ENCODE peak calls at places on chromosomes 1 and 21, in six cellular contexts. R is H9, K is A549, U is HCT116, Z is cardiac muscle cell, S is heart left ventricle. L is an unnamed sample. For H3K4me1, the result is how much of the 10 kb centered on the place peaks cover.

GRCh38 chr1:152461544-152461943 is 47.5 kb upstream of the CRNN start:
- DNase-seq in R (no peak), K (peak), U (peak), Z (no peak), S (peak), L (no peak)

GRCh38 chr1:34166191-34167090 is 1.4 kb upstream of the CSMD2 start:
- DNase-seq in R (peak), K (no peak), U (no peak), Z (no peak), S (no peak), L (no peak)

GRCh38 chr21:16842716-16843115 is 670.1 kb upstream of the CXADR start:
- DNase-seq in R (no peak), K (no peak), U (no peak), Z (no peak), S (no peak), L (no peak)

GRCh38 chr1:90717665-90718410 is 736 bp upstream of the BARHL2 start:
- DNase-seq in R (peak), K (no peak), U (no peak), Z (peak), S (no peak), L (no peak)

GRCh38 chr1:223264983-223265663 is 98.9 kb downstream of the SUSD4 start:
- DNase-seq in R (no peak), K (no peak), U (no peak), Z (no peak), S (no peak), L (no peak)

GRCh38 chr21:14985306-14985705 is 79.5 kb downstream of the NRIP1 start:
- DNase-seq in R (no peak), K (no peak), U (no peak), Z (no peak), S (no peak), L (no peak)

GRCh38 chr1:24107462-24108225 is 4.3 kb downstream of the MYOM3 start:
- DNase-seq in R (no peak), K (peak), U (peak), Z (no peak), S (no peak), L (no peak)

GRCh38 chr1:24142546-24143431 is at the start of gene IL22RA1:
- DNase-seq in R (no peak), K (peak), U (peak), Z (no peak), S (peak), L (peak)

GRCh38 chr1:54487571-54488050 is 60.4 kb upstream of the ACOT11 start:
- DNase-seq in R (peak), K (no peak), U (no peak), Z (no peak), S (peak), L (no peak)

GRCh38 chr21:44949161-44950015 is 9.6 kb downstream of the SLX9 start:
- DNase-seq in R (peak), K (peak), U (peak), Z (peak), S (peak), L (peak)

GRCh38 chr1:152656459-152656858 is 6.7 kb upstream of the LCE2D start:
- DNase-seq in R (no peak), K (no peak), U (no peak), Z (no peak), S (no peak), L (no peak)

GRCh38 chr1:161351482-161351881 is 16.2 kb downstream of the CFAP126 start:
- DNase-seq in R (no peak), K (no peak), U (no peak), Z (no peak), S (no peak), L (no peak)

GRCh38 chr1:52697795-52698674 is at the start of gene COA7:
- DNase-seq in R (peak), K (peak), U (peak), Z (peak), S (peak), L (peak)

GRCh38 chr1:154669464-154670282 is 61.7 kb upstream of the ADAR start:
- DNase-seq in R (peak), K (peak), U (peak), Z (peak), S (peak), L (peak)

GRCh38 chr1:55211909-55212308 is 3.3 kb downstream of the USP24 start:
- DNase-seq in R (no peak), K (no peak), U (no peak), Z (no peak), S (no peak), L (no peak)

GRCh38 chr1:244862354-244862698 is 2.0 kb downstream of the HNRNPU start:
- DNase-seq in R (no peak), K (peak), U (no peak), Z (no peak), S (no peak), L (no peak)

GRCh38 chr1:75614455-75615379 is 3.8 kb upstream of the SLC44A5 start:
- DNase-seq in R (peak), K (peak), U (peak), Z (peak), S (peak), L (peak)

GRCh38 chr1:234666206-234666605 is 56.2 kb upstream of the IRF2BP2 start:
- DNase-seq in R (no peak), K (no peak), U (no peak), Z (no peak), S (no peak), L (no peak)

GRCh38 chr1:32539584-32540571 is 651 bp downstream of the ZBTB8A start:
- DNase-seq in R (peak), K (peak), U (no peak), Z (peak), S (peak), L (no peak)

GRCh38 chr1:24364975-24365678 is 46.0 kb downstream of the GRHL3 start:
- DNase-seq in R (no peak), K (peak), U (peak), Z (no peak), S (no peak), L (no peak)

GRCh38 chr1:38558055-38558454 is 301.5 kb downstream of the RRAGC start:
- DNase-seq in R (peak), K (no peak), U (no peak), Z (no peak), S (no peak), L (no peak)

GRCh38 chr1:204828352-204828850 is 42.3 kb upstream of the NFASC start:
- DNase-seq in R (peak), K (peak), U (no peak), Z (peak), S (peak), L (peak)

GRCh38 chr1:149845416-149845815 is 54.0 kb upstream of the BOLA1 start:
- DNase-seq in R (peak), K (no peak), U (no peak), Z (peak), S (no peak), L (no peak)

GRCh38 chr1:186325239-186325638 is 49.8 kb downstream of the TPR start:
- DNase-seq in R (no peak), K (peak), U (peak), Z (no peak), S (no peak), L (no peak)

GRCh38 chr21:29384608-29385359 is 86.1 kb downstream of the BACH1 start:
- DNase-seq in R (no peak), K (no peak), U (no peak), Z (no peak), S (no peak), L (no peak)

GRCh38 chr1:237877628-237878027 is 13.1 kb downstream of the ZP4 start:
- DNase-seq in R (no peak), K (no peak), U (no peak), Z (no peak), S (no peak), L (no peak)

GRCh38 chr21:37071561-37072238 is 1.2 kb downstream of the PIGP start:
- DNase-seq in R (no peak), K (peak), U (no peak), Z (peak), S (peak), L (peak)

GRCh38 chr1:56934400-56935080 is 31.3 kb downstream of the C8B start:
- DNase-seq in R (no peak), K (no peak), U (no peak), Z (no peak), S (no peak), L (no peak)

GRCh38 chr1:208456487-208456886 is 212.3 kb upstream of the PLXNA2 start:
- DNase-seq in R (no peak), K (no peak), U (no peak), Z (no peak), S (no peak), L (no peak)

GRCh38 chr1:7298145-7298544 is 473.0 kb upstream of the VAMP3 start:
- DNase-seq in R (no peak), K (no peak), U (no peak), Z (no peak), S (no peak), L (no peak)

GRCh38 chr1:48405400-48405799 is 66.6 kb downstream of the SPATA6 start:
- DNase-seq in R (no peak), K (no peak), U (no peak), Z (no peak), S (no peak), L (no peak)

GRCh38 chr1:111732718-111733117 is 6.5 kb downstream of the INKA2 start:
- DNase-seq in R (no peak), K (no peak), U (no peak), Z (no peak), S (no peak), L (no peak)

GRCh38 chr1:16178596-16179497 is 23.0 kb upstream of the EPHA2 start:
- DNase-seq in R (no peak), K (peak), U (no peak), Z (no peak), S (no peak), L (no peak)

GRCh38 chr1:44946720-44947059 is 39.7 kb downstream of the EIF2B3 start:
- DNase-seq in R (no peak), K (no peak), U (no peak), Z (no peak), S (no peak), L (no peak)

GRCh38 chr1:54404939-54405880 is 984 bp downstream of the SSBP3 start:
- DNase-seq in R (no peak), K (no peak), U (no peak), Z (peak), S (peak), L (peak)

GRCh38 chr1:20343149-20343936 is 52.7 kb downstream of the VWA5B1 start:
- DNase-seq in R (peak), K (no peak), U (no peak), Z (peak), S (peak), L (peak)

GRCh38 chr1:52454779-52455178 is 50.4 kb downstream of the PRPF38A start:
- DNase-seq in R (peak), K (no peak), U (no peak), Z (no peak), S (no peak), L (no peak)

GRCh38 chr21:34983680-34984086 is 65.4 kb downstream of the RUNX1 start:
- DNase-seq in R (no peak), K (no peak), U (no peak), Z (no peak), S (no peak), L (no peak)

GRCh38 chr1:41892211-41892840 is 26.4 kb downstream of the HIVEP3 start:
- DNase-seq in R (no peak), K (no peak), U (no peak), Z (no peak), S (no peak), L (no peak)
- TF ChIP-seq CTCF in R (no peak), K (no peak), U (no peak), Z (no peak), S (no peak), L (no peak)

GRCh38 chr1:108059945-108060344 is 95.0 kb upstream of the VAV3 start:
- DNase-seq in R (no peak), K (no peak), U (no peak), Z (no peak), S (no peak), L (no peak)
- H3K4me1 ChIP-seq in R (under half), K (under half), U (under half), Z (under half), S (under half), L (under half)

DNA sequence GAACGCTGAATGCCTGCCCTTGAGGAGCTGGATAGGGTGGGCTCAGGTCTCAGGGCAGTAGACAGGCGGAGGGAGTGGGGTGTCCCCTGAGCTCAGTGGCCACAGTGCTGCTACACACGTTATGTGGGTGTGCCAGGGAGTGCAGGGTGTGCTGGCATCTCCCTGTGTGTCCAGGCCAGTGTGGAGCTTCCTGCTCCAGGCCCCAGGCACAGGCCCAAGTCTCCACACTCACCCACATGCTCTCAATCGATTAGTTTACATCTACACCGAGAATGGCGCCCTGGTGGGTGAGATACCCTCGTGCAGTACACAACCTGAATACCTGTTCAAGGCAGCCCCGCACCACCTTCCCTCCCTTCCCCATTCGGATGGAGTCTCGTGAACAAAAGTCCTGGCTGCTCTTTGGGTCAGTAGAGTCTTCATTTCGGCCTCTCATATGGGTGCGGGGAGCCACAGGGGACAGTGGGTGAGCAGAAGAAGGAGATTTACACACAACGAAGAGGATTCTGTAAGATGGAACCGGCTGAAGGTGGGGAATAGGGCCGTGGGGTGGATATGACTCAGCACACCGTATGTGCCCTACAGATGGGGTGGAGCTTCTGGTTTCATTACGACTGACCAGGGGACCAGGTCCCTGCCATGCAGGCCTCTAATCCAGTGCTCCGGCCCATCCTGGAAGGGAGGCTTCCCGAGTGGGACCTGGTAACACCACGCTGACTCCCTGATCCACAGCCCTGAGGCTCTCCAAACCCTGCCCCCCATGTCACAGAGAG is 93.3 kb downstream of the SPSB1 start:
- DNase-seq in R (no peak), K (no peak), U (no peak), Z (no peak), S (no peak), L (no peak)
- H3K27ac ChIP-seq in R (no peak), K (peak), U (no peak), Z (no peak), S (no peak), L (no peak)

DNA sequence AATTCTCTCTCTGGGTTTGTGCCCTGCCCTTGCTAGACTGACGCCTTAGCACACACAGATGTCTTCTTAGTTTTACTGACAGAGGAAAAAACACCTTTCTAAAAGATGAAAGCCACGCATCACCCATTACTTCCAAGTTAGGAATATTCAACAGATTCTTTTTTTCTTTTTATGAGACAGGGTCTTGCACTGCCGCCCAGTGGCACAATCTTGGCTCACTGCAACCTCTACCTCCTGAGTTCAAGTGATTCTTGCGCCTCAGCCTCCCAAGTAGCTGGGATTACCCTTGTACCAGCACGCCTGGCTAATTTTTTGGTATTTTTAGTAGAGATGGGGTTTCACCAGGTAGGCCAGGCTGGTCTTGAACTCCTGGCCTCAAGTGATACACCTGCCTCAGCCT is 169.2 kb downstream of the APP start:
- DNase-seq in R (no peak), K (no peak), U (no peak), Z (no peak), S (no peak), L (no peak)
- TF ChIP-seq CTCF in R (no peak), K (no peak), U (no peak), Z (no peak), S (no peak), L (peak)

DNA sequence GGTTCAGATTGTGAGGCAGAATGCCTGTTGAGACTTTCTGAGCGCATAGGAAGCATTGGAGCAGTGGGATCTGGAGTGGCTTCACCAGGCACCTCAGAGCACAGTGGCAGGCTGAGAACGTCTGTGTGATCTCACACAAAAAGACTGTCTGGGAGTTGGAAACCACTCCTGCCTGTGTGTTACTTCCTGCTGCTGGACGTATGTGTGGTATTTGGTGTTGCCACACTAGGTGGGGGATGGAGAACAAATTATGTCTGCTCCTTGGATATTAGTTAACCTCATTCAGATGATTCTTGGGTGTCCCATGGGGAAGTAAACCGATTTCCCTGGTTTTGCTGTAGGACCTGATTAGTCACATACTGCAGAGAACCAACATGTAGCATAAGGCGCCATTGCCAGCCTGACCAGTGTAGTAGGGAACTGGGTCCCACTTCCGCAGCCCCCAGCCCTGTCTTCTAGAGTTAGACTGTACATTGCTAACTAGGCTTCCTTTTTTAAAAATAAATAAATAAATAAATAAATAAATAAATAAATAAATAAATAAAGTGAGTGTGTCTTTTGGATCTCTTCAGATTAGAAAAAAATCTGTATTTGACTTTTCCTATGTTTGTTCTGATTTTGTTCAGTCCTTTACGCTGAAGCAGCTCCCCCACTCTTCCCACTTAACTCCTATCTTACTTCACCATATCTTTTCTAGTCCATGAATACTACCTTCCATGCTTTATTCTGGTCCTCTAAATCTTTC is 26.9 kb downstream of the UCK2 start:
- DNase-seq in R (no peak), K (peak), U (no peak), Z (peak), S (no peak), L (no peak)
- H3K4me1 ChIP-seq in R (under half), K (half or more), U (under half), Z (under half), S (half or more), L (under half)

DNA sequence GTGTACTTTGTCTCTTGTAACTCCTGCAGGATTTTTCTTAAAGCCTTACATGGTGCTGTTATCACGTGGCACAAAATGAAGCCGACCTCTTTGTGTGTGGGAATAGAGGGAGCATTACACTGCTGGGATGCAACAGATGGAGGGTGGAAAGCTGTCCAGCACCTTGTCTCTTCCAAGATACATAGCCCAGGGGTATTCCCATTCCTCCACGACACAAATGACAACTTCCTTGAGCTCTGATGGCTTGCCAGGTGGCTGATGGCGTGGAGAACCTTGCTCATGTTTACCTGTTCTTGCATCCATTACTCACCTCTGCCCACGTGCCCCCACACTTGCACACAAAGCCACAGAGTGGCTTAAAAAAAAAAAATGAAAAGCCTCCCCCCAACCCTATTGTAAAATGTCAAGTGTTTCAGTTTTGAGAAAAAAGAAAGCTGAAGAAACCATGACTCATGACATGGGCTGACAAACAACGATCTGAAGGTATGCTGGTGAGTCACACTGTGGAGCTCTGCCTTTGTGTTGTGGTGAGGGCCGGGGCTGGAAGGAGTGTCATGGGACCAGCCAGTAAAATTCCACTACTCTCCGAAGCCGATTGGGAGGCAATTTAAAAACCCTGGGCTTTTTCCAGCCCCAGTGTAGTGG is 32.0 kb upstream of the ATP5PO start:
- DNase-seq in R (peak), K (peak), U (peak), Z (peak), S (peak), L (peak)
- H3K27ac ChIP-seq in R (peak), K (peak), U (peak), Z (peak), S (no peak), L (peak)

DNA sequence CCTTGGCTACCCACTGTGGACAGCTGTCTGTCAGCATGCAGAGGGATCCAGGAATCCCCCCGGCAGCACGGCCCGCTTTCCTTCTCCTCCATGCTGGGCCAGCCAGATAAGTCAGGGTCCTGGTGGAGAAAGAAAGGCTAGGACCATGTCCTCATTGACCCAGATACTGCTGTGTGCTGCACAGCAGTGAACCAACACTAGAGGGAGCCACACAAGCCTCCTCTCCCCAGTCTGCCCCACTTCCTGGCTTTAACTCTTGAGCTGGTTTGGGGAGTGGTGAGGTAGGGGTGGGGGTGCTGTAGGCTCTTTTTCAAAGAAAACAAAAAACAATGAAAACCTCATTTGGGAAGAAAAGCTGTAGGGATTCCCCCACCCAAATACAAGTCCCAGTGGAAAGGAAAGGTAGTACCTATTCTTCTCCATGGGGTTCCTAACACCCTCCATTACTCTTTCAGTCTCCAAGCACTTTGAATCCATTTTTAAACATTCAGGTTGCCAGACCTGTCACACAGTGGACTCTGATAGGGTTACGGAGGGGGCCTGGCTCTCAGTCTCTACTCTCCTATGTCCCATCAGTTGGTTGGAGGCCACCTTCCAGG is 84.9 kb upstream of the CD1D start:
- DNase-seq in R (peak), K (peak), U (no peak), Z (peak), S (no peak), L (no peak)
- TF ChIP-seq CTCF in R (peak), K (peak), U (peak), Z (peak), S (peak), L (peak)

L was measured in kidney.